ENCODE peak calls at places on chromosomes 16 and 17, in six cellular contexts. One of them, this sample, is unnamed.

GRCh38 chr17:3557768-3558583 is at the start of gene TRPV3:
- DNase-seq in GM23338: no peak
- DNase-seq in neural progenitor cell: no peak
- DNase-seq in HCT116: peak; percentile 21
- DNase-seq in MM.1S: peak; percentile 88
- DNase-seq in PC-3: peak; percentile 65
- DNase-seq in this sample: peak; percentile 72

GRCh38 chr17:82752371-82753200 is 721 bp downstream of the TBCD start:
- DNase-seq in GM23338: peak; percentile 24
- DNase-seq in neural progenitor cell: peak; percentile 53
- DNase-seq in HCT116: no peak
- DNase-seq in MM.1S: peak; percentile 33
- DNase-seq in PC-3: no peak
- DNase-seq in this sample: peak; percentile 65

GRCh38 chr17:69733171-69734014 is 318.9 kb downstream of the MAP2K6 start:
- DNase-seq in GM23338: no peak
- DNase-seq in neural progenitor cell: no peak
- DNase-seq in HCT116: no peak
- DNase-seq in MM.1S: peak; percentile 24
- DNase-seq in PC-3: peak; percentile 78
- DNase-seq in this sample: peak; percentile 91

GRCh38 chr17:3750296-3750695 is 26.6 kb downstream of the HASPIN start:
- DNase-seq in GM23338: no peak
- DNase-seq in neural progenitor cell: no peak
- DNase-seq in HCT116: no peak
- DNase-seq in MM.1S: no peak
- DNase-seq in PC-3: no peak
- DNase-seq in this sample: no peak

GRCh38 chr16:1188781-1189189 is 35.9 kb downstream of the CACNA1H start:
- DNase-seq in GM23338: peak; percentile 78
- DNase-seq in neural progenitor cell: peak; percentile 90
- DNase-seq in HCT116: no peak
- DNase-seq in MM.1S: peak; percentile 51
- DNase-seq in PC-3: peak; percentile 35
- DNase-seq in this sample: peak; percentile 66

GRCh38 chr17:57915980-57916757 is 39.0 kb downstream of the CUEDC1 start:
- DNase-seq in GM23338: peak; percentile 83
- DNase-seq in neural progenitor cell: peak; percentile 94
- DNase-seq in HCT116: no peak
- DNase-seq in MM.1S: no peak
- DNase-seq in PC-3: no peak
- DNase-seq in this sample: no peak

GRCh38 chr16:87410530-87410929 is 18.4 kb downstream of the MAP1LC3B start:
- DNase-seq in GM23338: no peak
- DNase-seq in neural progenitor cell: no peak
- DNase-seq in HCT116: no peak
- DNase-seq in MM.1S: no peak
- DNase-seq in PC-3: no peak
- DNase-seq in this sample: no peak

GRCh38 chr17:45370949-45371413 is 54.2 kb upstream of the MAP3K14 start:
- DNase-seq in GM23338: no peak
- DNase-seq in neural progenitor cell: no peak
- DNase-seq in HCT116: peak; percentile 56
- DNase-seq in MM.1S: no peak
- DNase-seq in PC-3: peak; percentile 31
- DNase-seq in this sample: peak; percentile 19

GRCh38 chr17:17051791-17052461 is 9.7 kb downstream of the MPRIP start:
- DNase-seq in GM23338: no peak
- DNase-seq in neural progenitor cell: no peak
- DNase-seq in HCT116: no peak
- DNase-seq in MM.1S: no peak
- DNase-seq in PC-3: no peak
- DNase-seq in this sample: peak; percentile 73

GRCh38 chr16:66266436-66267286 is 99.8 kb upstream of the CDH5 start:
- DNase-seq in GM23338: peak; percentile 28
- DNase-seq in neural progenitor cell: peak; percentile 48
- DNase-seq in HCT116: no peak
- DNase-seq in MM.1S: no peak
- DNase-seq in PC-3: no peak
- DNase-seq in this sample: peak; percentile 96

GRCh38 chr16:50702725-50703124 is 9.3 kb downstream of the NOD2 start:
- DNase-seq in GM23338: no peak
- DNase-seq in neural progenitor cell: no peak
- DNase-seq in HCT116: no peak
- DNase-seq in MM.1S: no peak
- DNase-seq in PC-3: no peak
- DNase-seq in this sample: no peak

GRCh38 chr16:85900031-85900792 is 1.2 kb downstream of the IRF8 start:
- DNase-seq in GM23338: no peak
- DNase-seq in neural progenitor cell: no peak
- DNase-seq in HCT116: no peak
- DNase-seq in MM.1S: no peak
- DNase-seq in PC-3: no peak
- DNase-seq in this sample: no peak

GRCh38 chr16:85901110-85901509 is 2.1 kb downstream of the IRF8 start:
- DNase-seq in GM23338: no peak
- DNase-seq in neural progenitor cell: no peak
- DNase-seq in HCT116: no peak
- DNase-seq in MM.1S: no peak
- DNase-seq in PC-3: no peak
- DNase-seq in this sample: no peak

GRCh38 chr16:85897384-85897783 is 1.6 kb upstream of the IRF8 start:
- DNase-seq in GM23338: no peak
- DNase-seq in neural progenitor cell: no peak
- DNase-seq in HCT116: no peak
- DNase-seq in MM.1S: no peak
- DNase-seq in PC-3: no peak
- DNase-seq in this sample: no peak

GRCh38 chr16:85899444-85899843 is 482 bp downstream of the IRF8 start:
- DNase-seq in GM23338: no peak
- DNase-seq in neural progenitor cell: no peak
- DNase-seq in HCT116: no peak
- DNase-seq in MM.1S: no peak
- DNase-seq in PC-3: no peak
- DNase-seq in this sample: no peak

GRCh38 chr16:85898521-85899442 is at the start of gene IRF8:
- DNase-seq in GM23338: peak; percentile 80
- DNase-seq in neural progenitor cell: peak; percentile 90
- DNase-seq in HCT116: no peak
- DNase-seq in MM.1S: no peak
- DNase-seq in PC-3: no peak
- DNase-seq in this sample: peak; percentile 25
- TF ChIP-seq EZH2 in GM23338: peak; percentile 19
- TF ChIP-seq EZH2 in neural progenitor cell: peak; percentile 84
- TF ChIP-seq EZH2 in HCT116: no peak
- TF ChIP-seq EZH2 in MM.1S: no peak
- TF ChIP-seq EZH2 in PC-3: no peak
- TF ChIP-seq EZH2 in this sample: peak; percentile 91

GRCh38 chr16:89174877-89175276 is 3.3 kb downstream of the CDH15 start:
- DNase-seq in GM23338: no peak
- DNase-seq in neural progenitor cell: no peak
- DNase-seq in HCT116: no peak
- DNase-seq in MM.1S: no peak
- DNase-seq in PC-3: no peak
- DNase-seq in this sample: no peak
- TF ChIP-seq EZH2phosphoT487 in GM23338: no peak
- TF ChIP-seq EZH2phosphoT487 in neural progenitor cell: no peak
- TF ChIP-seq EZH2phosphoT487 in HCT116: no peak
- TF ChIP-seq EZH2phosphoT487 in MM.1S: no peak
- TF ChIP-seq EZH2phosphoT487 in PC-3: no peak
- TF ChIP-seq EZH2phosphoT487 in this sample: no peak

DNA sequence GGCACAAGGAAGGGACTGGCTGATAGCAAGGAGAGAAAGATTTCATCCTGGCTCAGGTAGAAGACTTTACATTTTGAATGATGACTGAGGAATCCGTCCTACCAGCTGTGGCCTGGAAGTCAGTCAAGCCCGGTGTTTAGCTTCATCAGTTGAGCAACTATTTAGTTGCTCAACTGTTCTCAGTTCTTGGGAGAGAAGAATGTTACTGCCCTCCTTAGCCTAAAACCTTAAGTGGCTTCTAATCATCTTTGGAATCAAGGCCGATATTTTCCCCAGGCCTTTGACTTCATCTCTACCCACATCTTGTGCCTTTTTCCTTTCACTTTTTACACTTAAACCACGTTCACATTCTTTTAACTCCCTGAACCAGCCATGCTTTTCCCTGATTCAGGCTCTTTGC is 17.3 kb upstream of the RBL2 start:
- DNase-seq in GM23338: peak; percentile 25
- DNase-seq in neural progenitor cell: no peak
- DNase-seq in HCT116: no peak
- DNase-seq in MM.1S: no peak
- DNase-seq in PC-3: no peak
- DNase-seq in this sample: peak; percentile 55
- H2AFZ ChIP-seq in GM23338: peak overlapping the region; percentile 87
- H2AFZ ChIP-seq in neural progenitor cell: no peak overlapping the region
- H2AFZ ChIP-seq in HCT116: no peak overlapping the region
- H2AFZ ChIP-seq in MM.1S: no peak overlapping the region
- H2AFZ ChIP-seq in PC-3: no peak overlapping the region
- H2AFZ ChIP-seq in this sample: peak overlapping the region; percentile 45

DNA sequence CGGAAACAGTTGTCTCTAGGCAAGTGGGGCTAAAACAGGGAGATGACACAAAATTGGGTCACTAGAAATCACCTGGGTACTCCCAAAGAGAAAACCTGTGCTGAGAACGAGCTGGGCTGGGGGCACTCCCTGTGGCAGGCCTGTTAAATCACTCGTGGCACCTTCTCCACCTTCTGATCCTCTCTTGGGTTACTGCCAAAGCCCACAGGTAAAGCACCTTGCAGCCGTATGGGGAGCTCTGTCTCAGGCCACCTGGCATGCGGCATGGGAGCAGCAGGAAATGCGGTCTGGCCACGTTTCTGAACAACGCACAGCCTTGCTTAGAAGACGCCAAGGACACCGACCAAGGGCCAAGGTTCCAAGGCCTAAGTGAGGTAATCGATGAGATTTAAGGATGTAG is 21.5 kb upstream of the ICAM2 start:
- DNase-seq in GM23338: no peak
- DNase-seq in neural progenitor cell: no peak
- DNase-seq in HCT116: no peak
- DNase-seq in MM.1S: no peak
- DNase-seq in PC-3: no peak
- DNase-seq in this sample: no peak
- TF ChIP-seq EZH2 in GM23338: no peak
- TF ChIP-seq EZH2 in neural progenitor cell: no peak
- TF ChIP-seq EZH2 in HCT116: no peak
- TF ChIP-seq EZH2 in MM.1S: no peak
- TF ChIP-seq EZH2 in PC-3: no peak
- TF ChIP-seq EZH2 in this sample: no peak

GRCh38 chr16:80899804-80900592 is 95.6 kb upstream of the CDYL2 start:
- DNase-seq in GM23338: no peak
- DNase-seq in neural progenitor cell: no peak
- DNase-seq in HCT116: no peak
- DNase-seq in MM.1S: no peak
- DNase-seq in PC-3: peak; percentile 76
- DNase-seq in this sample: peak; percentile 44
- TF ChIP-seq EZH2phosphoT487 in GM23338: no peak
- TF ChIP-seq EZH2phosphoT487 in neural progenitor cell: no peak
- TF ChIP-seq EZH2phosphoT487 in HCT116: no peak
- TF ChIP-seq EZH2phosphoT487 in MM.1S: no peak
- TF ChIP-seq EZH2phosphoT487 in PC-3: no peak
- TF ChIP-seq EZH2phosphoT487 in this sample: no peak

DNA sequence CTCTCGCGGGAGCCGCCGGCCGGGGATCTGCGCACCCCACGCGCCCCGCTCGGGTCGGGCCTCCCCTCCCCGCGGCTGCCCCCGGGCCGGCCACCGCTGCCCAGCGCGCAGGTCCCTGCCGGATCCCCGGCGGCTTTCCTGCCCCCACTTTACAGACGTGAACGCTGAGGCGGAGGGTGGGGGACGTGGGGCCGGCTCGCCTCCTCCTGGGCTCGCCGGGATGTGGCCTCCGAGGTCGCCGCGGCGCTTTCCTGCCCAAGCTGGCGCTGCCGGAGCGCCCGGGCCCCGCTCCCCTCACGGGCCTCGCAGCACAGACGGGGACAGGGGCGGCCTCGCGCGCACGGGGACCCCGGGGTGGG is 26.7 kb downstream of the RTN4RL1 start:
- DNase-seq in GM23338: peak; percentile 45
- DNase-seq in neural progenitor cell: peak; percentile 51
- DNase-seq in HCT116: no peak
- DNase-seq in MM.1S: no peak
- DNase-seq in PC-3: peak; percentile 29
- DNase-seq in this sample: no peak
- H2AFZ ChIP-seq in GM23338: peak overlapping the region; percentile 28
- H2AFZ ChIP-seq in neural progenitor cell: no peak overlapping the region
- H2AFZ ChIP-seq in HCT116: no peak overlapping the region
- H2AFZ ChIP-seq in MM.1S: no peak overlapping the region
- H2AFZ ChIP-seq in PC-3: peak overlapping the region; percentile 68
- H2AFZ ChIP-seq in this sample: peak overlapping the region; percentile 65

GRCh38 chr16:21275529-21275928 is 2.6 kb downstream of the CRYM start:
- DNase-seq in GM23338: no peak
- DNase-seq in neural progenitor cell: no peak
- DNase-seq in HCT116: no peak
- DNase-seq in MM.1S: no peak
- DNase-seq in PC-3: no peak
- DNase-seq in this sample: no peak

GRCh38 chr16:21276090-21276489 is 2.0 kb downstream of the CRYM start:
- DNase-seq in GM23338: no peak
- DNase-seq in neural progenitor cell: no peak
- DNase-seq in HCT116: no peak
- DNase-seq in MM.1S: no peak
- DNase-seq in PC-3: no peak
- DNase-seq in this sample: no peak

GRCh38 chr16:21277927-21278706 is at the start of gene CRYM:
- DNase-seq in GM23338: peak; percentile 89
- DNase-seq in neural progenitor cell: peak; percentile 88
- DNase-seq in HCT116: no peak
- DNase-seq in MM.1S: peak; percentile 70
- DNase-seq in PC-3: peak; percentile 37
- DNase-seq in this sample: peak; percentile 68

GRCh38 chr16:21279501-21279900 is 1.4 kb upstream of the CRYM start:
- DNase-seq in GM23338: no peak
- DNase-seq in neural progenitor cell: no peak
- DNase-seq in HCT116: no peak
- DNase-seq in MM.1S: no peak
- DNase-seq in PC-3: no peak
- DNase-seq in this sample: peak; percentile 36

GRCh38 chr16:21277045-21277926 is 804 bp downstream of the CRYM start:
- DNase-seq in GM23338: no peak
- DNase-seq in neural progenitor cell: no peak
- DNase-seq in HCT116: no peak
- DNase-seq in MM.1S: no peak
- DNase-seq in PC-3: no peak
- DNase-seq in this sample: no peak
- TF ChIP-seq EZH2 in GM23338: no peak
- TF ChIP-seq EZH2 in neural progenitor cell: no peak
- TF ChIP-seq EZH2 in HCT116: no peak
- TF ChIP-seq EZH2 in MM.1S: no peak
- TF ChIP-seq EZH2 in PC-3: no peak
- TF ChIP-seq EZH2 in this sample: no peak